ENCODE peak calls at places on chromosome X, in four cellular contexts. N is glutamatergic neuron; P is activated naive CD8-positive, alpha-beta T cell treated with anti-CD3 and anti-CD28 coated beads, Interleukin-2, amount 10 ng/mL, durations not matched to agents 7 days and 5 days; C is activated CD8-positive, alpha-beta T cell treated with anti-CD3 and anti-CD28 coated beads, Interleukin-2, amount 10 ng/mL, durations not matched to agents 7 days and 5 days. W is an unnamed sample.

GRCh38 chrX:7108995-7109634 is 38.4 kb upstream of the STS start:
- DNase-seq in N (no peak), C (no peak), P (no peak), W (no peak)

GRCh38 chrX:68832516-68833447 is 4.0 kb downstream of the EFNB1 start:
- DNase-seq in C (no peak), N (no peak), P (no peak), W (no peak)

GRCh38 chrX:53281321-53281822 is at the start of gene IQSEC2:
- DNase-seq in P (no peak), C (no peak), N (no peak), W (no peak)

GRCh38 chrX:96102997-96103396 is 581.6 kb upstream of the DIAPH2 start:
- DNase-seq in P (no peak), N (no peak), C (no peak), W (no peak)

GRCh38 chrX:109393859-109394258 is 88.0 kb downstream of the GUCY2F start:
- DNase-seq in N (no peak), C (no peak), P (no peak), W (no peak)

GRCh38 chrX:24259544-24260240 is 54.2 kb downstream of the SUPT20HL2 start:
- DNase-seq in P (no peak), C (peak; percentile 38), N (peak; percentile 10), W (no peak)

GRCh38 chrX:130691576-130691975 is 211.4 kb downstream of the ENOX2 start:
- DNase-seq in P (no peak), N (no peak), C (no peak), W (no peak)

GRCh38 chrX:68808686-68809357 is 20.0 kb upstream of the EFNB1 start:
- DNase-seq in N (no peak), C (no peak), P (no peak), W (no peak)

GRCh38 chrX:56943264-56943663 is 52.1 kb downstream of the SPIN3 start:
- DNase-seq in C (no peak), N (no peak), P (no peak), W (no peak)

GRCh38 chrX:46461653-46462191 is 83.5 kb downstream of the ZNF674 start:
- DNase-seq in C (peak; percentile 29), P (no peak), N (no peak), W (no peak)

GRCh38 chrX:119190736-119191282 is 45.3 kb upstream of the PGRMC1 start:
- DNase-seq in C (no peak), P (no peak), N (no peak), W (no peak)

GRCh38 chrX:1442016-1442665 is 10.6 kb downstream of the ASMTL start:
- DNase-seq in P (peak; percentile 20), N (no peak), C (peak; percentile 12), W (no peak)

GRCh38 chrX:97199501-97199900 is 315.8 kb downstream of the RPA4 start:
- DNase-seq in P (no peak), N (no peak), C (no peak), W (no peak)

GRCh38 chrX:8731579-8732395 is at the start of gene ANOS1:
- DNase-seq in N (peak; percentile 64), C (no peak), P (no peak), W (no peak)

GRCh38 chrX:40281341-40282005 is 183.7 kb upstream of the BCOR start:
- DNase-seq in C (peak; percentile 63), N (no peak), P (no peak), W (no peak)

GRCh38 chrX:22689290-22689689 is 310.5 kb upstream of the DDX53 start:
- DNase-seq in N (no peak), P (no peak), C (no peak), W (no peak)

W was measured in effector CD8-positive, alpha-beta T cell.